ENCODE peak calls at places on chromosomes 7 and 10, in eight cellular contexts. L is esophagus muscularis mucosa, Y is Peyer's patch, W is IMR-90, K is A549, A is heart left ventricle, D is ovary, P is endothelial cell of umbilical vein. J is an unnamed sample.
A peak's percentile ranks its signal among the peaks of the same experiment; 100 is the strongest.

GRCh38 chr7:3042861-3043489 is 692 bp downstream of the CARD11 start:
- DNase-seq in P (no peak), Y (no peak), D (no peak), K (no peak), A (no peak), W (no peak), L (no peak), J (peak; percentile 91)

GRCh38 chr10:491667-492424 is 197.6 kb downstream of the DIP2C start:
- DNase-seq in D (no peak), A (no peak), W (no peak), L (no peak), Y (no peak), K (no peak), P (no peak), J (peak; percentile 48)

GRCh38 chr10:24292304-24293291 is 83.7 kb downstream of the KIAA1217 start:
- DNase-seq in K (no peak), D (no peak), L (no peak), P (no peak), Y (no peak), W (no peak), A (no peak), J (no peak)

GRCh38 chr10:6409982-6410694 is 169.9 kb downstream of the PRKCQ start:
- DNase-seq in A (peak; percentile 49), L (no peak), K (no peak), Y (no peak), P (peak; percentile 21), D (no peak), W (peak; percentile 76), J (no peak)

GRCh38 chr10:44882146-44882720 is 28.9 kb upstream of the TMEM72 start:
- DNase-seq in W (no peak), L (no peak), A (no peak), Y (no peak), K (no peak), P (no peak), D (no peak), J (no peak)

GRCh38 chr10:13891542-13892431 is 305.0 kb downstream of the PRPF18 start:
- DNase-seq in L (no peak), D (peak; percentile 50), A (peak; percentile 40), Y (no peak), P (peak; percentile 43), W (no peak), K (no peak), J (no peak)

GRCh38 chr10:129730272-129730992 is 233.6 kb downstream of the EBF3 start:
- DNase-seq in A (no peak), P (no peak), L (no peak), K (no peak), W (no peak), Y (no peak), D (no peak), J (peak; percentile 25)

GRCh38 chr7:159128767-159129166 is 15.9 kb downstream of the VIPR2 start:
- DNase-seq in A (no peak), P (no peak), L (no peak), Y (peak; percentile 20), D (peak; percentile 28), W (no peak), K (no peak), J (peak; percentile 58)

GRCh38 chr7:87119581-87119980 is 32.7 kb upstream of the DMTF1 start:
- DNase-seq in K (no peak), L (no peak), A (no peak), P (no peak), D (no peak), Y (no peak), W (no peak), J (no peak)

GRCh38 chr7:14759785-14760184 is 142.8 kb downstream of the DGKB start:
- DNase-seq in L (no peak), D (no peak), Y (no peak), A (no peak), K (no peak), W (no peak), P (no peak), J (no peak)

GRCh38 chr7:7112868-7113267 is 69.5 kb upstream of the C1GALT1 start:
- DNase-seq in W (no peak), L (no peak), A (no peak), D (no peak), K (no peak), P (no peak), Y (no peak), J (no peak)

GRCh38 chr7:51482976-51483375 is 166.4 kb upstream of the COBL start:
- DNase-seq in P (no peak), K (no peak), A (no peak), L (no peak), W (no peak), Y (no peak), D (no peak), J (no peak)

GRCh38 chr7:87874066-87874465 is 2.1 kb downstream of the SLC25A40 start:
- DNase-seq in A (no peak), W (no peak), K (no peak), L (no peak), P (no peak), Y (no peak), D (no peak), J (no peak)

GRCh38 chr7:151088019-151088855 is 2.0 kb downstream of the AGAP3 start:
- DNase-seq in Y (no peak), W (no peak), D (peak; percentile 43), K (no peak), L (no peak), P (peak; percentile 39), A (peak; percentile 63), J (no peak)

GRCh38 chr7:127447326-127447945 is 54.9 kb upstream of the ZNF800 start:
- DNase-seq in L (no peak), A (no peak), K (no peak), D (no peak), P (peak; percentile 32), W (peak; percentile 60), Y (no peak), J (peak; percentile 83)

GRCh38 chr10:17060289-17060688 is 69.3 kb downstream of the CUBN start:
- DNase-seq in Y (no peak), W (no peak), D (no peak), L (no peak), A (no peak), P (no peak), K (no peak), J (no peak)

GRCh38 chr7:130114374-130114773 is 44.0 kb downstream of the KLHDC10 start:
- DNase-seq in A (no peak), L (no peak), Y (no peak), K (no peak), P (no peak), D (no peak), W (no peak), J (no peak)

GRCh38 chr7:50146692-50147091 is 53.6 kb upstream of the ZPBP start:
- DNase-seq in D (no peak), Y (no peak), P (no peak), L (no peak), K (no peak), W (no peak), A (no peak), J (no peak)

GRCh38 chr10:131773321-131773988 is 127.4 kb upstream of the PPP2R2D start:
- DNase-seq in Y (no peak), A (no peak), K (no peak), W (no peak), L (no peak), P (no peak), D (no peak), J (no peak)

GRCh38 chr7:108515013-108515412 is 10.9 kb downstream of the PNPLA8 start:
- DNase-seq in L (no peak), P (no peak), A (no peak), K (no peak), W (no peak), Y (no peak), D (no peak), J (no peak)

GRCh38 chr10:126609566-126609965 is 60.9 kb downstream of the C10orf90 start:
- DNase-seq in A (no peak), P (no peak), K (no peak), Y (no peak), L (no peak), D (no peak), W (no peak), J (no peak)

GRCh38 chr7:29993169-29993568 is 3.6 kb upstream of the SCRN1 start:
- DNase-seq in K (no peak), P (no peak), A (no peak), W (no peak), L (no peak), Y (no peak), D (no peak), J (no peak)

GRCh38 chr10:2212196-2212719 is 474.9 kb upstream of the ADARB2 start:
- DNase-seq in K (no peak), A (no peak), P (no peak), L (no peak), Y (no peak), W (no peak), D (no peak), J (no peak)

GRCh38 chr7:110881731-110882130 is 209.2 kb upstream of the LRRN3 start:
- DNase-seq in L (no peak), Y (no peak), P (no peak), W (no peak), K (no peak), D (no peak), A (no peak), J (no peak)
- TF ChIP-seq POLR2A in L (no peak), Y (no peak), P (no peak), W (no peak), K (no peak), D (no peak), A (no peak), J (no peak)

DNA sequence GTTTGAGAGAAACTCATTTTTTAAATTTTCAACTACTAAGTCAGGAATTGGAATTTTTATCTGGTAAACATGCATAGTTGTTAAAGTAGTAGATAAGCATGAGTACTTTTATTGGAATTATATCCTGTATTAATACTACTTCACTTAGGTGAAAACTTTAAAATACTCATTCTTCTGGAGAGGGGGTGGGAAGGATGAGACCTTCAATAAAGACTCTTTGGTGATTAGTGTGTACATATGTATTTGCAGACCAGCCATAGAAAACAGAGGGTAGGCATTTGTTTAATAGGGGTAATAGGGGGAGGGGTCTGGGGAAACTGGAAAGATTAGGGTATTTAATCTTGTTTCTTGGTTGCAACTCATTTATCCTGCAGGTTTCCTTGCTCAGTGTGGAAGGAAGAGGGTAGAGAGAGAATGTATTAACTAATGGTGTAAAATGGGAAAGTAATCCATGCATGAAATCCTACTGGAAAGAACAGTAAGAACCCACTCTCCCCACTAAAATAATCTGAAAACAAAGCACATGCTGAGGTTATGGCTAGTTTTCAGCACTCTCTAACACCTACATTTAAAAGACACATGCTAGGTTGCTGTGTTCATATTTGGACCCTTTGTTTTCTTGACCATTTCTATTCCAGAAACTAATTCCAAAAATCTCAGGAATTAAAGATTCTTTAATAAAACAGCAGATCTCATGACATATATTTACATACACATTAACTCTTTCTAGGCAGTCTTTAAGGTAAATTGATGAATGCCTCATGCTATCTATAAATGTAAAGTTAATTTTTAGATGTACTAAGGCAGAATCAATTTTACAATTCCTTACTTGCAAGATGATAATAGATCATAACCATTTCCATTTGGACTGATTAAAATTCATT is 6.2 kb upstream of the IGF2BP3 start:
- DNase-seq in Y (no peak), W (no peak), A (no peak), D (no peak), P (peak; percentile 30), K (no peak), L (no peak), J (no peak)
- H3K4me3 ChIP-seq in Y (no peak overlapping the region), W (no peak overlapping the region), A (no peak overlapping the region), D (no peak overlapping the region), P (no peak overlapping the region), K (peak overlapping the region; percentile 80), L (no peak overlapping the region), J (no peak overlapping the region)

GRCh38 chr10:102834143-102834542 is 3.1 kb downstream of the CYP17A1 start:
- DNase-seq in A (no peak), Y (no peak), L (no peak), D (peak; percentile 1), K (no peak), W (no peak), P (no peak), J (no peak)
- H3K4me1 ChIP-seq in A (peaks cover 5% of the 10 kb centered on the region), Y (peaks cover 4% of the 10 kb centered on the region), L (peaks cover 9% of the 10 kb centered on the region), D (no peaks in the 10 kb centered on the region), K (no peaks in the 10 kb centered on the region), W (no peaks in the 10 kb centered on the region), P (no peaks in the 10 kb centered on the region), J (peaks cover 8% of the 10 kb centered on the region)

GRCh38 chr10:69318997-69319727 is 40.9 kb downstream of the HK1 start:
- DNase-seq in K (peak; percentile 38), L (peak; percentile 96), Y (peak; percentile 74), D (peak; percentile 75), A (peak; percentile 95), W (peak; percentile 53), P (peak; percentile 76), J (peak; percentile 93)
- TF ChIP-seq POLR2A in K (no peak), L (no peak), Y (no peak), D (no peak), A (peak; percentile 49), W (peak; percentile 17), P (no peak), J (no peak)

J was measured in spleen.